ENCODE peak calls at places on chromosomes 12 and 14, in ten cellular contexts. G is iris pigment epithelial cell; D is GM03348; C is activated naive CD4-positive, alpha-beta T cell treated with anti-CD3 and anti-CD28 coated beads, Interleukin-2, amount 10 ng/mL, durations not matched to agents 7 days and 5 days; P is RPMI7951; L is activated CD4-positive, alpha-beta T cell treated with anti-CD3 and anti-CD28 coated beads, Interleukin-2, amount 50 U/mL, for 4 hours; A is A549; W is head of caudate nucleus; R is GM13977; H is nephron progenitor cell. X is an unnamed sample.
A peak's percentile ranks its signal among the peaks of the same experiment; 100 is the strongest.

GRCh38 chr12:91072931-91073330 is 15.1 kb upstream of the KERA start:
- DNase-seq in C (no peak), W (no peak), G (peak; percentile 39), P (no peak), A (no peak), H (no peak), D (no peak), R (no peak), L (no peak), X (no peak)

GRCh38 chr12:122895757-122896636 is at the start of gene VPS37B:
- DNase-seq in W (peak; percentile 89), P (peak; percentile 82), L (peak; percentile 84), H (peak; percentile 87), R (peak; percentile 92), G (peak; percentile 76), A (peak; percentile 98), D (peak; percentile 97), C (peak; percentile 88), X (peak; percentile 94)

GRCh38 chr14:93956514-93957332 is 19.6 kb downstream of the ASB2 start:
- DNase-seq in P (peak; percentile 27), W (no peak), R (peak; percentile 41), A (no peak), G (no peak), D (no peak), L (no peak), H (no peak), C (peak; percentile 46), X (no peak)

GRCh38 chr14:85054178-85054577 is 475.8 kb upstream of the FLRT2 start:
- DNase-seq in L (no peak), W (no peak), C (no peak), P (no peak), G (no peak), A (no peak), H (no peak), R (no peak), D (no peak), X (no peak)

GRCh38 chr14:82067221-82067620 is 533.6 kb upstream of the SEL1L start:
- DNase-seq in R (no peak), G (no peak), H (no peak), P (no peak), D (no peak), A (no peak), L (no peak), C (no peak), W (no peak), X (no peak)

GRCh38 chr12:86683568-86683991 is 427.4 kb upstream of the MGAT4C start:
- DNase-seq in P (peak; percentile 23), A (no peak), L (no peak), G (peak; percentile 67), H (no peak), C (no peak), D (peak; percentile 9), W (no peak), R (no peak), X (no peak)

GRCh38 chr12:124593176-124593575 is 25.8 kb upstream of the NCOR2 start:
- DNase-seq in R (no peak), A (no peak), L (no peak), C (no peak), D (no peak), P (no peak), W (no peak), G (no peak), H (no peak), X (no peak)

GRCh38 chr14:52220924-52221802 is 46.3 kb upstream of the PTGDR start:
- DNase-seq in W (no peak), G (no peak), H (no peak), R (peak; percentile 11), D (no peak), A (no peak), P (peak; percentile 26), L (no peak), C (no peak), X (no peak)

GRCh38 chr14:100296106-100296651 is 10.1 kb downstream of the SLC25A29 start:
- DNase-seq in C (peak; percentile 7), A (no peak), P (no peak), W (no peak), H (no peak), L (no peak), G (no peak), R (peak; percentile 23), D (no peak), X (peak; percentile 34)

GRCh38 chr12:56487448-56488040 is 417 bp downstream of the GLS2 start:
- DNase-seq in W (peak; percentile 62), H (peak; percentile 57), A (no peak), R (peak; percentile 37), P (no peak), L (no peak), G (no peak), D (peak; percentile 20), C (peak; percentile 44), X (peak; percentile 55)

GRCh38 chr14:99155173-99155777 is 116.7 kb downstream of the BCL11B start:
- DNase-seq in C (no peak), D (peak; percentile 33), A (no peak), P (no peak), W (no peak), G (no peak), H (no peak), R (no peak), L (no peak), X (no peak)

GRCh38 chr12:71475280-71475679 is 35.7 kb downstream of the LGR5 start:
- DNase-seq in R (no peak), L (no peak), C (no peak), D (peak; percentile 18), W (no peak), A (no peak), H (no peak), G (peak; percentile 4), P (no peak), X (no peak)

GRCh38 chr14:64178814-64179213 is 115.4 kb downstream of the ESR2 start:
- DNase-seq in C (no peak), A (no peak), L (no peak), P (no peak), G (no peak), D (no peak), R (no peak), H (no peak), W (no peak), X (no peak)

GRCh38 chr14:23430733-23431105 is 4.7 kb downstream of the MYH7 start:
- DNase-seq in P (peak; percentile 43), D (no peak), H (no peak), G (peak; percentile 17), C (no peak), R (no peak), W (peak; percentile 80), L (no peak), A (no peak), X (no peak)

GRCh38 chr12:26238341-26239126 is 43.2 kb downstream of the SSPN start:
- DNase-seq in P (peak; percentile 8), G (no peak), L (no peak), W (no peak), R (no peak), D (peak; percentile 50), H (no peak), C (no peak), A (no peak), X (no peak)

GRCh38 chr12:80936353-80936641 is 1.4 kb downstream of the LIN7A start:
- DNase-seq in R (no peak), H (peak; percentile 52), P (no peak), W (no peak), G (no peak), L (no peak), A (no peak), D (peak; percentile 39), C (no peak), X (no peak)

GRCh38 chr12:122310636-122311035 is 44.3 kb upstream of the VPS33A start:
- DNase-seq in A (no peak), W (no peak), H (no peak), R (no peak), C (no peak), L (no peak), D (no peak), P (no peak), G (no peak), X (no peak)

GRCh38 chr14:99522457-99522891 is 41.3 kb downstream of the CCNK start:
- DNase-seq in W (no peak), C (no peak), L (no peak), A (peak; percentile 55), H (peak; percentile 53), R (no peak), D (peak; percentile 89), P (peak; percentile 44), G (peak; percentile 56), X (no peak)

GRCh38 chr12:62767506-62767905 is 167.4 kb downstream of the PPM1H start:
- DNase-seq in G (peak; percentile 49), D (peak; percentile 74), L (no peak), A (peak; percentile 42), C (no peak), W (no peak), H (no peak), P (peak; percentile 56), R (no peak), X (no peak)

GRCh38 chr14:95889236-95889979 is 12.8 kb downstream of the TUNAR start:
- DNase-seq in L (no peak), R (no peak), C (no peak), A (no peak), W (no peak), H (no peak), P (no peak), G (no peak), D (no peak), X (no peak)

GRCh38 chr12:111664510-111664909 is 21.2 kb downstream of the BRAP start:
- DNase-seq in A (no peak), W (no peak), R (no peak), C (no peak), P (no peak), D (no peak), G (no peak), H (no peak), L (no peak), X (no peak)

GRCh38 chr14:102882233-102882906 is 40.1 kb upstream of the AMN start:
- DNase-seq in C (no peak), W (no peak), L (no peak), A (no peak), D (no peak), H (no peak), P (no peak), G (no peak), R (no peak), X (no peak)

GRCh38 chr12:116958402-116959197 is 47.9 kb downstream of the FBXW8 start:
- DNase-seq in G (no peak), D (no peak), R (no peak), A (no peak), H (no peak), W (no peak), L (no peak), C (no peak), P (no peak), X (no peak)

GRCh38 chr12:89951050-89951693 is 242.5 kb upstream of the ATP2B1 start:
- DNase-seq in L (no peak), A (peak; percentile 97), C (no peak), R (peak; percentile 23), W (no peak), G (peak; percentile 40), P (peak; percentile 95), D (no peak), H (no peak), X (no peak)

GRCh38 chr12:64678835-64679234 is 68.5 kb downstream of the RASSF3 start:
- DNase-seq in C (peak; percentile 58), D (no peak), H (no peak), L (no peak), G (no peak), W (no peak), A (no peak), R (no peak), P (no peak), X (no peak)

GRCh38 chr14:35534884-35535793 is 1.2 kb downstream of the INSM2 start:
- DNase-seq in C (peak; percentile 82), H (peak; percentile 91), G (peak; percentile 72), P (peak; percentile 55), L (peak; percentile 36), D (peak; percentile 91), A (peak; percentile 53), W (peak; percentile 84), R (peak; percentile 82), X (peak; percentile 62)

GRCh38 chr12:57149309-57149900 is 2.0 kb upstream of the LRP1-AS start:
- DNase-seq in D (peak; percentile 92), A (no peak), P (peak; percentile 57), R (no peak), H (no peak), W (no peak), L (no peak), G (peak; percentile 80), C (no peak), X (no peak)

GRCh38 chr12:88469136-88469535 is 111.1 kb downstream of the KITLG start:
- DNase-seq in C (no peak), R (no peak), G (no peak), L (no peak), H (no peak), W (no peak), P (no peak), D (no peak), A (no peak), X (no peak)